ENCODE peak calls at places on chromosomes 16 and 17, in five cellular contexts. W is heart right ventricle, T is heart left ventricle, O is psoas muscle, A is DND-41. R is an unnamed sample.

GRCh38 chr16:66751135-66751991 is at the start of gene DYNC1LI2:
- DNase-seq in O (peak; percentile 93), A (peak; percentile 82), W (peak; percentile 83), T (peak; percentile 87), R (peak; percentile 90)

GRCh38 chr17:79616801-79617200 is 6.0 kb upstream of the RBFOX3 start:
- DNase-seq in T (no peak), O (peak; percentile 11), W (no peak), A (no peak), R (no peak)

GRCh38 chr17:79789943-79790804 is 6.7 kb downstream of the CBX8 start:
- DNase-seq in A (no peak), O (peak; percentile 72), W (peak; percentile 55), T (no peak), R (peak; percentile 79)

GRCh38 chr17:62782730-62783260 is 25.3 kb downstream of the MARCHF10 start:
- DNase-seq in W (no peak), T (no peak), A (no peak), O (no peak), R (no peak)

GRCh38 chr16:7315813-7316212 is 16.8 kb upstream of the RBFOX1 start:
- DNase-seq in O (no peak), T (no peak), A (no peak), W (no peak), R (no peak)

GRCh38 chr17:32943206-32943605 is 15.3 kb downstream of the TMEM98 start:
- DNase-seq in O (no peak), T (no peak), A (no peak), W (no peak), R (no peak)

GRCh38 chr17:72603346-72604242 is 482.8 kb downstream of the SOX9 start:
- DNase-seq in W (no peak), A (no peak), O (no peak), T (no peak), R (no peak)

GRCh38 chr17:42571435-42572225 is 4.7 kb downstream of the MLX start:
- DNase-seq in A (no peak), O (no peak), T (no peak), W (no peak), R (no peak)

GRCh38 chr17:72984925-72985322 is 107.6 kb downstream of the SLC39A11 start:
- DNase-seq in O (no peak), T (no peak), A (no peak), W (no peak), R (no peak)

GRCh38 chr16:86283944-86284343 is 226.4 kb upstream of the FOXF1 start:
- DNase-seq in T (no peak), W (no peak), A (no peak), O (no peak), R (no peak)

GRCh38 chr16:54821731-54822130 is 108.9 kb upstream of the IRX5 start:
- DNase-seq in W (no peak), A (no peak), O (no peak), T (no peak), R (no peak)

GRCh38 chr16:67661101-67661661 is 421 bp downstream of the PARD6A start:
- DNase-seq in T (no peak), W (peak; percentile 22), O (no peak), A (no peak), R (no peak)

GRCh38 chr17:76138234-76138895 is 2.7 kb downstream of the FOXJ1 start:
- DNase-seq in W (no peak), T (no peak), O (peak; percentile 50), A (no peak), R (no peak)

GRCh38 chr17:41895617-41896016 is 23.1 kb downstream of the ACLY start:
- DNase-seq in A (no peak), W (no peak), O (peak; percentile 65), T (peak; percentile 33), R (no peak)

DNA sequence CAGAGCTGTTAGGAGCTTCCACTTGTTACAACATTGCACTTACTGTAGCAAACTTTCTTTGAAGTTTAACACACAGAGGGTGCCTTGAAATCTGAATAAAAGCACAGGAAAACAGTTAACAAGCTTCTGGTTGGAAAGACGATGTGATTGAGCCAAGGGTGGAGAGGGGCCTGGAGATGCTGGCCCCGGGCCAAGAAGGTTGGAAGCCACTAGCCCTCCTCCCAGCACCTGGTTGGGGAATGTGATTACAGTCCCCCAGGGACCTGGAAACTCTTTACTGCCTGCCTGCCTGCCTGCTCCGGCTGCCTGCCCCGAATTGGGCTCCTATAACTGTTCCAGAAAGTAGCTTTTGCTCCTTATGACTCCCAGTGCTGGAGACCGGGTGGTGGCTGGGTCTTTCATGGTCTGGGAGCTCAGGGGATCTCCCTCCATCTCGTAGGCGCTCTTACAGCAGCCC is 48.0 kb upstream of the ZFHX3 start:
- DNase-seq in O (no peak), T (no peak), W (no peak), A (no peak), R (no peak)
- H3K4me3 ChIP-seq in O (no peak overlapping the region), T (no peak overlapping the region), W (no peak overlapping the region), A (no peak overlapping the region), R (no peak overlapping the region)

DNA sequence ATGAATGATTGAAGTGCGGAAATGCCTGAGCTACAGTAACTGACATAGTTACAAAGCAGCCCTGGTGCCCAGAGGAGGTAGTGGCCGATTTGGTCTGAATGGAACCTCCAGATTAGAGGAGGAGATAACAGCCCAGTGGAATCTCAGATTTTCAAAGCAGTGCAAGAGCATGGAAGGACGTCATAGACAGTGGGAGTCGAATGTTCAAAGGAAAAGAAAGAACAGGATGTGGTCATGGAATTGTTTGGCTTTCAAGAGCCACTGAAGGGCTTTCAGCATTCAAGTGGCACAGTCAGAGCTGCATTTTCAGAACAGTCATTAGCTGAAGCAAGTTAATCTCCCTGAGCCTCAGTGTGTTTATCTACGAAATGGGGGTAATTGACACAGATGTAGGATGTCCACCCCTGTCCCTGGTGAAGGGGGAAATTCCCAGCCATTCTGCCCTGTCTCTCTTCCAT is 104.6 kb upstream of the CACNG3 start:
- DNase-seq in A (peak; percentile 5), W (no peak), O (no peak), T (no peak), R (no peak)
- H3K27ac ChIP-seq in A (no peak overlapping the region), W (no peak overlapping the region), O (no peak overlapping the region), T (no peak overlapping the region), R (no peak overlapping the region)

DNA sequence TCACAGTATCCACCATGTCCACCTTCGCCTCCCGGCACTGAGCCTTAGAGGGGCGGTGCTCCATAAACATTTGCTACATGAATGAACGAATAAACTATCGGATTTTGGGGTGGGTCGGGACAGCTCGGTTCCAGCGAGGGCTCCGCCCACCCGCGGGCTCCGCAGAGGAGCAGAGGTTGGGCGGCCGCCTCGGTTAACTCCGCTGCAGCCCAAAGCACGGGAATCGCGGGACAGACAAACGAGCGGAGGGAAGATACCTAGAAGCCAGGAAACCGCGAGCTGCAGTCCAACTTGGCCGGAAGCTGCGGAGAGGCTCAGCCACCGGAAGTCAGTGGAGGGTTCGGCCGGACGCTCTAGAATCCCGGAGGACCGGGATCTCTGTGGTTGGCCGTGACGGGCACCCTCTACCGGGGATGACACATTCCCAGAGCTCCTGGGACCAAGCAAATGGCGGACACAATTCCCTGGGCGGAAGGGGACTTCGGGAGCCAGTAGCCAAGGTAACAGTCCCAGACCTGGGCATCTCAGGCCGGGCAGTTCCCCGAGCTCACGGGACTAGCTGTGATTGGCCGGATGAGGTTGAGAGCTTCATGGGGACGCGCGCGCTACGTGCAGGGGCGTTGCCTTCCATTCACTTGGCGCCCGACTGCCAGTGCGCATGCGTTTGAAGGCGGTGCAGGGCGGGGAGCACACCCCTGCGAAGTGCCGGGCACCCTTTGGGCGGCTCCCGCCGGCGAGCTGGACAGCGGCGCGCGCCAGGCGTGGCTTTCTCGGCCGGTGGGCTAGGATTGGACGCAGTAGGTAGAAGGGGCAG is 489 bp upstream of the MAPK7 start:
- DNase-seq in W (peak; percentile 99), O (peak; percentile 100), T (peak; percentile 99), A (peak; percentile 97), R (peak; percentile 99)
- H3K4me3 ChIP-seq in W (peak overlapping the region; percentile 89), O (peak overlapping the region; percentile 74), T (peak overlapping the region; percentile 78), A (peak overlapping the region; percentile 78), R (peak overlapping the region; percentile 69)

GRCh38 chr16:81440888-81441663 is 3.5 kb upstream of the CMIP start:
- DNase-seq in W (no peak), T (no peak), O (no peak), A (no peak), R (no peak)
- H3K27ac ChIP-seq in W (no peak overlapping the region), T (no peak overlapping the region), O (no peak overlapping the region), A (no peak overlapping the region), R (no peak overlapping the region)

GRCh38 chr16:3190949-3191353 is 2.9 kb downstream of the OR1F1 start:
- DNase-seq in W (no peak), T (no peak), A (no peak), O (no peak), R (no peak)
- H3K4me3 ChIP-seq in W (no peak overlapping the region), T (no peak overlapping the region), A (no peak overlapping the region), O (no peak overlapping the region), R (no peak overlapping the region)

GRCh38 chr17:82237083-82237745 is 8.4 kb downstream of the SLC16A3 start:
- DNase-seq in A (no peak), T (no peak), O (peak; percentile 67), W (peak; percentile 16), R (no peak)

GRCh38 chr17:82234211-82235055 is 5.6 kb downstream of the SLC16A3 start:
- DNase-seq in O (peak; percentile 67), W (peak; percentile 18), T (no peak), A (no peak), R (peak; percentile 63)

GRCh38 chr17:82235056-82235774 is 6.4 kb downstream of the SLC16A3 start:
- DNase-seq in O (peak; percentile 85), T (no peak), A (no peak), W (peak; percentile 9), R (no peak)

GRCh38 chr17:82236142-82236971 is 7.5 kb downstream of the SLC16A3 start:
- DNase-seq in O (peak; percentile 95), W (peak; percentile 67), T (no peak), A (peak; percentile 71), R (peak; percentile 88)

GRCh38 chr17:82235775-82236141 is 6.9 kb downstream of the SLC16A3 start:
- DNase-seq in O (peak; percentile 73), T (no peak), A (no peak), W (peak; percentile 18), R (no peak)
- H3K27ac ChIP-seq in O (peak overlapping the region; percentile 73), T (no peak overlapping the region), A (no peak overlapping the region), W (no peak overlapping the region), R (no peak overlapping the region)

DNA sequence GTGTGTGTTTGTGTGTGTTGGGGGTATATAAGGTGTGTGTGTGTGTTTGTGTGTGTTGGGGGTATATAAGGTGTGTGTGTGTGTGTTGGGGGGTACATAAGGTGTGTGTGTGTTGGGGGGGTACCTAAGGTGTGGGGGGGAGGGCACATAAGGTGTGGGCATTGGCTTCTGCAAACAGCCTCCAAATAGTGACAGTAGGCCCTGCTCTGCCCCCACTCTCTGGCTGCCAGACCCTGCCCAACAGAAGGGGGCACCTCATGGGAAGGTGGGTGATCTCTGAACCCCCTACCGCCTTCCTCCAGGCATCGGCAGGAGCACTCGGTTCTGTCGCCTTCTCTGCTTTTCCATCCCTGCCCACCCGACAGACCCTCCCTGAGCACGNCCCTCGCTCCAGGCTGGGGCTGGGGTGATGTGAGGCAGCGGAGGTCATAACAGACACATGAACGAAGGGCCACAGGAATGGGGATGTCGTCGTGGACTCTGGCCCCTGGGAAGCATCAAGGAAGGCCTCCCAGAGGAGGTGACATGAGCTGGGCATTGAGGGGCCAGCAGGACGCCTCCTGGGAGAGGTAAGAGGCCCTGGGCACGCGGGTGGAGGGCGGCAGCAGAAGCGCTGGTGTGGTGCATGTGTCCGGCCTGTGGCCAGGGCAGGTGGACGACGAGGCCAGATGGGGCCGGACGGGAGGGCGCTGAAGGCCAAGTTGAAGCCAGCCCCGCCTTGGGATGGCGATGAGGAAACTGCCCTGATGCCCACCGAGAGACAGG is 136.6 kb upstream of the RPH3AL start:
- DNase-seq in A (peak; percentile 66), T (no peak), W (no peak), O (peak; percentile 62), R (no peak)
- H3K4me3 ChIP-seq in A (peak overlapping the region; percentile 61), T (peak overlapping the region; percentile 66), W (peak overlapping the region; percentile 83), O (peak overlapping the region; percentile 73), R (no peak overlapping the region)